ENCODE peak calls at places on chromosome 17, in seven cellular contexts. U is GM04503, M is midbrain, O is C1 segment of cervical spinal cord, I is germinal center, C is heart right ventricle, V is kidney glomerular epithelial cell. F is an unnamed sample.
A peak's percentile ranks its signal among the peaks of the same experiment; 100 is the strongest.

GRCh38 chr17:78346605-78347250 is 13.1 kb downstream of the SOCS3 start:
- DNase-seq in U (no peak), M (no peak), O (no peak), I (no peak), C (no peak), V (no peak), F (no peak)

GRCh38 chr17:62098623-62099231 is 33.6 kb upstream of the MED13 start:
- DNase-seq in U (no peak), M (no peak), O (no peak), I (peak; percentile 49), C (no peak), V (no peak), F (no peak)

GRCh38 chr17:21132428-21132827 is 5.7 kb downstream of the DHRS7B start:
- DNase-seq in U (no peak), M (no peak), O (no peak), I (no peak), C (no peak), V (no peak), F (no peak)

GRCh38 chr17:50331085-50331791 is 14.7 kb upstream of the XYLT2 start:
- DNase-seq in U (peak; percentile 78), M (no peak), O (no peak), I (no peak), C (no peak), V (peak; percentile 30), F (peak; percentile 52)

GRCh38 chr17:51860934-51861561 is 297.5 kb downstream of the CA10 start:
- DNase-seq in U (no peak), M (peak; percentile 50), O (peak; percentile 14), I (peak; percentile 5), C (no peak), V (peak; percentile 59), F (no peak)

GRCh38 chr17:50114849-50115357 is 15.1 kb downstream of the SAMD14 start:
- DNase-seq in U (no peak), M (peak; percentile 64), O (peak; percentile 12), I (peak; percentile 41), C (no peak), V (peak; percentile 52), F (no peak)

GRCh38 chr17:57747221-57748017 is 2.3 kb upstream of the CCDC182 start:
- DNase-seq in U (peak; percentile 3), M (peak; percentile 48), O (peak; percentile 28), I (peak; percentile 65), C (no peak), V (peak; percentile 28), F (peak; percentile 9)

GRCh38 chr17:10646393-10646990 is 10.6 kb downstream of the MYH3 start:
- DNase-seq in U (peak; percentile 26), M (peak; percentile 76), O (peak; percentile 58), I (peak; percentile 40), C (peak; percentile 55), V (peak; percentile 53), F (no peak)

GRCh38 chr17:10314332-10314731 is 58.5 kb downstream of the MYH13 start:
- DNase-seq in U (no peak), M (no peak), O (no peak), I (no peak), C (no peak), V (no peak), F (no peak)

GRCh38 chr17:48624544-48625501 is 1.3 kb downstream of the HOXB9 start:
- DNase-seq in U (no peak), M (no peak), O (no peak), I (no peak), C (no peak), V (no peak), F (no peak)

GRCh38 chr17:82300707-82301270 is 16.6 kb downstream of the CD7 start:
- DNase-seq in U (no peak), M (peak; percentile 38), O (peak; percentile 36), I (peak; percentile 73), C (peak; percentile 72), V (no peak), F (no peak)

GRCh38 chr17:68709995-68710780 is 109.0 kb upstream of the FAM20A start:
- DNase-seq in U (peak; percentile 59), M (no peak), O (no peak), I (no peak), C (no peak), V (no peak), F (peak; percentile 89)

GRCh38 chr17:3911271-3912053 is 4.8 kb downstream of the P2RX1 start:
- DNase-seq in U (no peak), M (no peak), O (no peak), I (peak; percentile 86), C (no peak), V (no peak), F (no peak)

F was measured in BJ.